ENCODE peak calls at places on chromosomes 3 and 15, in seven cellular contexts. J is IMR-90, A is H9, C is H1, O is mesendoderm, U is mesenchymal stem cell, R is trophoblast cell. E is an unnamed sample.

GRCh38 chr3:124363451-124363850 is 366.8 kb upstream of the UMPS start:
- DNase-seq in J (peak; percentile 91), A (no peak), C (no peak), O (no peak), U (peak; percentile 90), R (no peak), E (no peak)

GRCh38 chr15:56353119-56353518 is 12.1 kb upstream of the TEX9 start:
- DNase-seq in J (no peak), A (no peak), C (no peak), O (no peak), U (no peak), R (no peak), E (no peak)

GRCh38 chr3:45496550-45496949 is 98.0 kb upstream of the LIMD1 start:
- DNase-seq in J (no peak), A (no peak), C (no peak), O (no peak), U (peak; percentile 44), R (no peak), E (no peak)

GRCh38 chr15:77455696-77456293 is 35.1 kb downstream of the HMG20A start:
- DNase-seq in J (peak; percentile 87), A (no peak), C (no peak), O (no peak), U (peak; percentile 90), R (no peak), E (no peak)

GRCh38 chr3:192062186-192062585 is 601.2 kb downstream of the PYDC2 start:
- DNase-seq in J (peak; percentile 6), A (no peak), C (no peak), O (no peak), U (no peak), R (no peak), E (no peak)

GRCh38 chr3:64399205-64399800 is 174.0 kb upstream of the PRICKLE2 start:
- DNase-seq in J (peak; percentile 70), A (peak; percentile 48), C (no peak), O (peak; percentile 78), U (peak; percentile 78), R (peak; percentile 7), E (peak; percentile 51)

GRCh38 chr3:82080792-82081191 is 319.3 kb upstream of the GBE1 start:
- DNase-seq in J (no peak), A (no peak), C (no peak), O (peak; percentile 14), U (no peak), R (no peak), E (no peak)

GRCh38 chr3:42031808-42032475 is 59.2 kb upstream of the TRAK1 start:
- DNase-seq in J (peak; percentile 63), A (no peak), C (no peak), O (peak; percentile 95), U (peak; percentile 62), R (peak; percentile 57), E (no peak)

GRCh38 chr15:45199136-45199810 is 11.5 kb upstream of the SHF start:
- DNase-seq in J (no peak), A (peak; percentile 40), C (no peak), O (peak; percentile 52), U (peak; percentile 55), R (peak; percentile 27), E (peak; percentile 48)

GRCh38 chr3:108838411-108838810 is 15.8 kb downstream of the TRAT1 start:
- DNase-seq in J (no peak), A (no peak), C (no peak), O (no peak), U (no peak), R (no peak), E (no peak)

GRCh38 chr3:46186856-46187700 is 21.0 kb downstream of the CCR1 start:
- DNase-seq in J (no peak), A (no peak), C (no peak), O (no peak), U (no peak), R (no peak), E (no peak)

GRCh38 chr3:108014943-108015342 is 75.9 kb downstream of the CD47 start:
- DNase-seq in J (no peak), A (no peak), C (no peak), O (no peak), U (no peak), R (no peak), E (no peak)

GRCh38 chr15:92807971-92808571 is 92.1 kb upstream of the CHD2 start:
- DNase-seq in J (no peak), A (no peak), C (no peak), O (peak; percentile 61), U (peak; percentile 51), R (peak; percentile 50), E (no peak)

GRCh38 chr3:160473978-160474377 is 24.4 kb upstream of the TRIM59 start:
- DNase-seq in J (peak; percentile 97), A (no peak), C (no peak), O (no peak), U (no peak), R (no peak), E (no peak)

GRCh38 chr3:16494094-16494493 is 19.4 kb downstream of the RFTN1 start:
- DNase-seq in J (no peak), A (no peak), C (no peak), O (no peak), U (no peak), R (no peak), E (no peak)
- H4K8ac ChIP-seq in J (no peak overlapping the region), A (no peak overlapping the region), C (no peak overlapping the region), O (no peak overlapping the region), U (no peak overlapping the region), R (no peak overlapping the region), E (no peak overlapping the region)

GRCh38 chr15:76134537-76134936 is 74.8 kb downstream of the TMEM266 start:
- DNase-seq in J (no peak), A (no peak), C (no peak), O (no peak), U (no peak), R (no peak), E (no peak)

GRCh38 chr15:76139368-76140068 is 79.7 kb downstream of the TMEM266 start:
- DNase-seq in J (peak; percentile 66), A (peak; percentile 89), C (peak; percentile 65), O (peak; percentile 92), U (peak; percentile 76), R (peak; percentile 72), E (peak; percentile 80)

GRCh38 chr15:76140069-76140454 is 80.3 kb downstream of the TMEM266 start:
- DNase-seq in J (no peak), A (peak; percentile 67), C (no peak), O (peak; percentile 41), U (peak; percentile 1), R (no peak), E (no peak)

GRCh38 chr15:76135516-76135915 is 75.7 kb downstream of the TMEM266 start:
- DNase-seq in J (no peak), A (no peak), C (no peak), O (no peak), U (no peak), R (no peak), E (no peak)

DNA sequence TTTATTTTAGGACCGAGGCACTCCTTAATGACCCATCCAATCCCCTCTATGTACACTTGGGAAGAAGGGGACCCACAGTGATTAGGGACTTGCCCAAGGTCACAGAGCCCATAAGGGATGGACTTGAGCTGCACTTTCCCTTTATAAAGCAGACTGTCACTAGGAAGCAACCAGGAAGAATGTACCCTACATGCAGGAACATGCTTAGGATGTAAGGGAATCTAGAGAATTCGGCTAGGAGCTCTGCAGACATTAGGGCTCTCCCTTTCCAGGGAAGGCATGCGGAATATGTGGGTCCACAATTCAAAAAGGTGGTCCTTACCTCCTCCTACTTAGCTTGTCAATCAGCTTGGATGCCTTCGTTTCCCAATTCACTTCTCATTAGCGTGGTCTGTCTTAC is 78.7 kb downstream of the TMEM266 start:
- DNase-seq in J (no peak), A (no peak), C (no peak), O (peak; percentile 25), U (no peak), R (no peak), E (no peak)
- H4K8ac ChIP-seq in J (no peak overlapping the region), A (no peak overlapping the region), C (no peak overlapping the region), O (no peak overlapping the region), U (no peak overlapping the region), R (no peak overlapping the region), E (no peak overlapping the region)

GRCh38 chr3:138360272-138361192 is 12.2 kb downstream of the MRAS start:
- DNase-seq in J (no peak), A (no peak), C (no peak), O (no peak), U (no peak), R (no peak), E (no peak)
- H4K8ac ChIP-seq in J (no peak overlapping the region), A (no peak overlapping the region), C (no peak overlapping the region), O (no peak overlapping the region), U (no peak overlapping the region), R (no peak overlapping the region), E (no peak overlapping the region)

GRCh38 chr15:89732451-89733172 is 18.4 kb downstream of the MESP1 start:
- DNase-seq in J (no peak), A (no peak), C (no peak), O (no peak), U (no peak), R (no peak), E (no peak)
- H4K8ac ChIP-seq in J (no peak overlapping the region), A (no peak overlapping the region), C (no peak overlapping the region), O (no peak overlapping the region), U (no peak overlapping the region), R (no peak overlapping the region), E (no peak overlapping the region)

GRCh38 chr3:190456779-190457178 is 7.1 kb upstream of the TMEM207 start:
- DNase-seq in J (no peak), A (no peak), C (no peak), O (no peak), U (no peak), R (peak; percentile 8), E (no peak)
- H4K8ac ChIP-seq in J (no peak overlapping the region), A (no peak overlapping the region), C (no peak overlapping the region), O (no peak overlapping the region), U (no peak overlapping the region), R (no peak overlapping the region), E (no peak overlapping the region)

DNA sequence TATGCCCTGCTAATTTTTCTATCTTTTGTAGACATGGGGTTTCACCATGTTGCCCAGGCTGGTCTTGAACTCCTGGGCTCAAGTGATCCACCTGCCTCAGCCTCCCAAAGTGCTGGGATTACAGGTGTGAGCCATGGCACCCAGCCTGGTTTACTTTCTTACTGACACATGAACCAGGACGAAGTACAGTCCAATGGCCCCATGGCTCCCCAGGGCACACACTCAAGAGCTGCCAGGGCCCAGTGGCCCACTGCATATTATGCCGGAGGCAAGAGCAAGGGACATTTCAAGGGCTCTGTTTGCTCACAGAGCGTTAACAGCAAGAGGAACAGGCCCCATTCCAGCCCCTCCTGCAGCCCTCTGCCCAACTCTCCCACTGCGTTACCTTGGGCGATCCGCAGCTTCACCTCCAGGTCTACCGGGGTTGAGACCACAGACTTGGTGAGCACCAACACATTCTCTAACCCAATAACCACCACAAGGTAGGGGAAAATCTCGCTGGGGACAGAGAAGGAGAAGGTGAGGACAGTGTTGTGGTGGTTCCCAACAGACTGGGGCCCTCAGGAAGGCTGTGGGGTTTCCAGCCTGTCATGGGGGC is 42.8 kb downstream of the PTPN23 start:
- DNase-seq in J (no peak), A (no peak), C (no peak), O (no peak), U (no peak), R (no peak), E (no peak)
- H4K8ac ChIP-seq in J (no peak overlapping the region), A (no peak overlapping the region), C (no peak overlapping the region), O (no peak overlapping the region), U (no peak overlapping the region), R (no peak overlapping the region), E (no peak overlapping the region)

E was measured in neuronal stem cell.